ENCODE peak calls at places on chromosomes 4 and X, in nine cellular contexts. Y, R, J, E, G, F, L, P and O are unnamed samples.

GRCh38 chr4:75370582-75370981 is 143.6 kb downstream of the RCHY1 start:
- DNase-seq in Y (no peak), R (no peak), J (no peak), E (no peak), G (no peak), F (no peak), L (no peak), P (no peak), O (no peak)

GRCh38 chr4:80249144-80249543 is 17.3 kb upstream of the FGF5 start:
- DNase-seq in Y (no peak), R (no peak), J (no peak), E (no peak), G (no peak), F (no peak), L (no peak), P (no peak), O (no peak)

GRCh38 chr4:93002240-93002639 is 698.5 kb downstream of the GRID2 start:
- DNase-seq in Y (no peak), R (no peak), J (no peak), E (no peak), G (no peak), F (no peak), L (no peak), P (no peak), O (no peak)

GRCh38 chr4:153497988-153498967 is 32.1 kb downstream of the TMEM131L start:
- DNase-seq in Y (no peak), R (no peak), J (no peak), E (no peak), G (no peak), F (no peak), L (no peak), P (no peak), O (peak; percentile 38)

GRCh38 chr4:25903905-25904747 is 9.9 kb upstream of the SMIM20 start:
- DNase-seq in Y (no peak), R (no peak), J (no peak), E (no peak), G (no peak), F (no peak), L (no peak), P (no peak), O (no peak)

GRCh38 chr4:16896871-16897270 is 1.6 kb downstream of the LDB2 start:
- DNase-seq in Y (no peak), R (no peak), J (peak; percentile 82), E (no peak), G (no peak), F (no peak), L (no peak), P (no peak), O (peak; percentile 77)

GRCh38 chr4:121648518-121648917 is 48.3 kb downstream of the ANXA5 start:
- DNase-seq in Y (no peak), R (no peak), J (no peak), E (no peak), G (no peak), F (no peak), L (no peak), P (no peak), O (peak; percentile 45)

GRCh38 chr4:150722908-150723362 is 141.0 kb downstream of the MAB21L2 start:
- DNase-seq in Y (no peak), R (peak; percentile 61), J (peak; percentile 36), E (no peak), G (no peak), F (no peak), L (peak; percentile 96), P (peak; percentile 69), O (peak; percentile 72)

GRCh38 chrX:1386338-1387127 is 5.4 kb downstream of the SLC25A6 start:
- DNase-seq in Y (no peak), R (no peak), J (no peak), E (no peak), G (no peak), F (no peak), L (peak; percentile 54), P (no peak), O (no peak)

GRCh38 chrX:82087699-82088098 is 885.8 kb downstream of the SH3BGRL start:
- DNase-seq in Y (no peak), R (no peak), J (no peak), E (no peak), G (no peak), F (no peak), L (peak; percentile 73), P (no peak), O (no peak)